ENCODE peak calls at places on chromosomes 2 and 18, in six cellular contexts. One of them, this sample, is unnamed.
A peak's percentile ranks its signal among the peaks of the same experiment; 100 is the strongest.

GRCh38 chr2:202088777-202089176 is 15.7 kb downstream of the KIAA2012 start:
- ATAC-seq in Panc1: no peak
- ATAC-seq in K562: no peak
- ATAC-seq in GM12878: no peak
- ATAC-seq in HCT116: no peak
- ATAC-seq in upper lobe of left lung: no peak
- ATAC-seq in this sample: no peak

GRCh38 chr2:53422979-53423378 is 344.6 kb upstream of the CHAC2 start:
- ATAC-seq in Panc1: no peak
- ATAC-seq in K562: peak; percentile 76
- ATAC-seq in GM12878: peak; percentile 87
- ATAC-seq in HCT116: peak; percentile 98
- ATAC-seq in upper lobe of left lung: peak; percentile 74
- ATAC-seq in this sample: no peak

GRCh38 chr2:203741566-203741965 is 35.1 kb downstream of the CD28 start:
- ATAC-seq in Panc1: no peak
- ATAC-seq in K562: no peak
- ATAC-seq in GM12878: no peak
- ATAC-seq in HCT116: no peak
- ATAC-seq in upper lobe of left lung: no peak
- ATAC-seq in this sample: no peak

GRCh38 chr2:101775092-101775491 is 77.6 kb downstream of the MAP4K4 start:
- ATAC-seq in Panc1: no peak
- ATAC-seq in K562: no peak
- ATAC-seq in GM12878: no peak
- ATAC-seq in HCT116: no peak
- ATAC-seq in upper lobe of left lung: no peak
- ATAC-seq in this sample: no peak

GRCh38 chr18:57534535-57534934 is 52.0 kb downstream of the FECH start:
- ATAC-seq in Panc1: no peak
- ATAC-seq in K562: no peak
- ATAC-seq in GM12878: no peak
- ATAC-seq in HCT116: no peak
- ATAC-seq in upper lobe of left lung: no peak
- ATAC-seq in this sample: peak; percentile 25

GRCh38 chr18:66958309-66958708 is 354.4 kb upstream of the CDH19 start:
- ATAC-seq in Panc1: no peak
- ATAC-seq in K562: no peak
- ATAC-seq in GM12878: no peak
- ATAC-seq in HCT116: no peak
- ATAC-seq in upper lobe of left lung: no peak
- ATAC-seq in this sample: no peak

GRCh38 chr2:40725040-40725439 is 273.1 kb upstream of the SLC8A1 start:
- ATAC-seq in Panc1: no peak
- ATAC-seq in K562: no peak
- ATAC-seq in GM12878: no peak
- ATAC-seq in HCT116: no peak
- ATAC-seq in upper lobe of left lung: no peak
- ATAC-seq in this sample: no peak

GRCh38 chr18:7749510-7749981 is 182.4 kb downstream of the PTPRM start:
- ATAC-seq in Panc1: no peak
- ATAC-seq in K562: no peak
- ATAC-seq in GM12878: no peak
- ATAC-seq in HCT116: no peak
- ATAC-seq in upper lobe of left lung: no peak
- ATAC-seq in this sample: peak; percentile 37

GRCh38 chr18:76756491-76757288 is 65.7 kb upstream of the ZNF236 start:
- ATAC-seq in Panc1: no peak
- ATAC-seq in K562: peak; percentile 54
- ATAC-seq in GM12878: no peak
- ATAC-seq in HCT116: no peak
- ATAC-seq in upper lobe of left lung: no peak
- ATAC-seq in this sample: peak; percentile 60

GRCh38 chr18:39448942-39449341 is 1883.3 kb upstream of the CELF4 start:
- ATAC-seq in Panc1: no peak
- ATAC-seq in K562: no peak
- ATAC-seq in GM12878: no peak
- ATAC-seq in HCT116: no peak
- ATAC-seq in upper lobe of left lung: no peak
- ATAC-seq in this sample: no peak

GRCh38 chr2:145260674-145261073 is 740.8 kb upstream of the ZEB2 start:
- ATAC-seq in Panc1: no peak
- ATAC-seq in K562: no peak
- ATAC-seq in GM12878: no peak
- ATAC-seq in HCT116: no peak
- ATAC-seq in upper lobe of left lung: no peak
- ATAC-seq in this sample: no peak

GRCh38 chr2:1830936-1831616 is 86.8 kb upstream of the PXDN start:
- ATAC-seq in Panc1: no peak
- ATAC-seq in K562: no peak
- ATAC-seq in GM12878: no peak
- ATAC-seq in HCT116: no peak
- ATAC-seq in upper lobe of left lung: no peak
- ATAC-seq in this sample: no peak

GRCh38 chr2:231337807-231338759 is 57.4 kb upstream of the B3GNT7 start:
- ATAC-seq in Panc1: no peak
- ATAC-seq in K562: no peak
- ATAC-seq in GM12878: no peak
- ATAC-seq in HCT116: no peak
- ATAC-seq in upper lobe of left lung: no peak
- ATAC-seq in this sample: no peak

GRCh38 chr2:230821991-230822520 is 42.7 kb upstream of the ITM2C start:
- ATAC-seq in Panc1: no peak
- ATAC-seq in K562: peak; percentile 23
- ATAC-seq in GM12878: no peak
- ATAC-seq in HCT116: no peak
- ATAC-seq in upper lobe of left lung: no peak
- ATAC-seq in this sample: no peak

GRCh38 chr2:189411860-189412259 is 29.4 kb upstream of the WDR75 start:
- ATAC-seq in Panc1: peak; percentile 73
- ATAC-seq in K562: no peak
- ATAC-seq in GM12878: no peak
- ATAC-seq in HCT116: no peak
- ATAC-seq in upper lobe of left lung: no peak
- ATAC-seq in this sample: peak; percentile 96

GRCh38 chr2:226159875-226160479 is 639.6 kb downstream of the IRS1 start:
- ATAC-seq in Panc1: peak; percentile 12
- ATAC-seq in K562: no peak
- ATAC-seq in GM12878: no peak
- ATAC-seq in HCT116: peak; percentile 51
- ATAC-seq in upper lobe of left lung: no peak
- ATAC-seq in this sample: no peak

GRCh38 chr2:162245737-162246136 is 2.5 kb upstream of the FAP start:
- ATAC-seq in Panc1: no peak
- ATAC-seq in K562: no peak
- ATAC-seq in GM12878: no peak
- ATAC-seq in HCT116: no peak
- ATAC-seq in upper lobe of left lung: no peak
- ATAC-seq in this sample: no peak

GRCh38 chr18:9184998-9185613 is 48.5 kb downstream of the ANKRD12 start:
- ATAC-seq in Panc1: no peak
- ATAC-seq in K562: no peak
- ATAC-seq in GM12878: peak; percentile 44
- ATAC-seq in HCT116: no peak
- ATAC-seq in upper lobe of left lung: no peak
- ATAC-seq in this sample: no peak

DNA sequence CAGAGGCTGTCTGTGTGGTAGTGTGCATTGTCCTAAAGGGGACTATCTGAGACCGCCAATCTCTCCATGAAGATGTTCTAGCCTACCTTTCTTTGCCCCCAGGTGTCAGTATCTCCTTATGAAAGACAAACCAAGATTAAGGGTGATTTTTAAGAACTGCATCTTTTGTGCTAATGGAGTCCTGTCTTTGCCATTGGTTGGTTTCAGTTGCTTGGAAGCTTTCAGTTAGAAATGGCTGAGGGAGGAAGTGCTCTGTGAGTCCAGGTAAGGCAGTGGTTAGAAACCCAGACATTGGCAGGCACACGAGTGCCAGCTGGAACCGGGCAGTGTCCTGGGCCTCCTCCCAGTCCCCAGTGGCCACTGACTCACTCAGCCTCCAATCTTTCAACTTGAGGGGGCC is 111.3 kb downstream of the DOCK10 start:
- ATAC-seq in Panc1: no peak
- ATAC-seq in K562: no peak
- ATAC-seq in GM12878: peak; percentile 36
- ATAC-seq in HCT116: peak; percentile 47
- ATAC-seq in upper lobe of left lung: no peak
- ATAC-seq in this sample: no peak
- TF ChIP-seq CTCF in Panc1: no peak
- TF ChIP-seq CTCF in K562: no peak
- TF ChIP-seq CTCF in GM12878: peak; percentile 53
- TF ChIP-seq CTCF in HCT116: peak; percentile 37
- TF ChIP-seq CTCF in upper lobe of left lung: no peak
- TF ChIP-seq CTCF in this sample: no peak

GRCh38 chr18:21053127-21053526 is 58.5 kb downstream of the ROCK1 start:
- ATAC-seq in Panc1: no peak
- ATAC-seq in K562: no peak
- ATAC-seq in GM12878: no peak
- ATAC-seq in HCT116: no peak
- ATAC-seq in upper lobe of left lung: peak; percentile 69
- ATAC-seq in this sample: peak; percentile 98
- TF ChIP-seq POLR2AphosphoS5 in Panc1: no peak
- TF ChIP-seq POLR2AphosphoS5 in K562: no peak
- TF ChIP-seq POLR2AphosphoS5 in GM12878: no peak
- TF ChIP-seq POLR2AphosphoS5 in HCT116: no peak
- TF ChIP-seq POLR2AphosphoS5 in upper lobe of left lung: no peak
- TF ChIP-seq POLR2AphosphoS5 in this sample: peak; percentile 87

DNA sequence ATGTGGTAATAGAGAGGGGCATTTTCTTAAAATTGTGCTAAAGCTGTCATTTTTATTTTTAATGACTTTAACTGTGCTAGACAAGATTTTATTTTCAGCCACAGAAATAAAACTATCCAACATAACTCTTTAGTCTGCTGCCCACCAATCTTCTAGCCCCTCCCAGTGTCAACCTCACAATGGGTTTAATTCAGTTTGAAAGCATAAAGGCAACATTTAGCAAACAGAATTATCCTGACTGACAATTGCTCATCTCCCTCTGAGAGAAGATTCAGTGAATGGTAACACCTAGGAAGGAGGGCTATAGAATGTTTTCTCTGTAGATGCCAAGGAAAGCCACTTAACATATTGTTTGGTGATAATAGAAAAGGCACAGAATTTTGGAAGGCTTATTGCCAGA is 5.2 kb downstream of the ERMN start:
- ATAC-seq in Panc1: no peak
- ATAC-seq in K562: no peak
- ATAC-seq in GM12878: no peak
- ATAC-seq in HCT116: no peak
- ATAC-seq in upper lobe of left lung: no peak
- ATAC-seq in this sample: no peak
- H3K27ac ChIP-seq in Panc1: no peak overlapping the region
- H3K27ac ChIP-seq in K562: no peak overlapping the region
- H3K27ac ChIP-seq in GM12878: no peak overlapping the region
- H3K27ac ChIP-seq in HCT116: no peak overlapping the region
- H3K27ac ChIP-seq in upper lobe of left lung: no peak overlapping the region
- H3K27ac ChIP-seq in this sample: no peak overlapping the region

GRCh38 chr18:49646864-49647263 is 85.0 kb downstream of the LIPG start:
- ATAC-seq in Panc1: no peak
- ATAC-seq in K562: no peak
- ATAC-seq in GM12878: no peak
- ATAC-seq in HCT116: no peak
- ATAC-seq in upper lobe of left lung: no peak
- ATAC-seq in this sample: no peak

GRCh38 chr18:49645836-49646235 is 84.0 kb downstream of the LIPG start:
- ATAC-seq in Panc1: no peak
- ATAC-seq in K562: no peak
- ATAC-seq in GM12878: no peak
- ATAC-seq in HCT116: no peak
- ATAC-seq in upper lobe of left lung: peak; percentile 55
- ATAC-seq in this sample: peak; percentile 90

GRCh38 chr18:49647496-49648168 is 85.8 kb downstream of the LIPG start:
- ATAC-seq in Panc1: no peak
- ATAC-seq in K562: no peak
- ATAC-seq in GM12878: no peak
- ATAC-seq in HCT116: no peak
- ATAC-seq in upper lobe of left lung: no peak
- ATAC-seq in this sample: no peak

GRCh38 chr18:49648326-49648725 is 86.5 kb downstream of the LIPG start:
- ATAC-seq in Panc1: no peak
- ATAC-seq in K562: no peak
- ATAC-seq in GM12878: no peak
- ATAC-seq in HCT116: no peak
- ATAC-seq in upper lobe of left lung: no peak
- ATAC-seq in this sample: peak; percentile 59

DNA sequence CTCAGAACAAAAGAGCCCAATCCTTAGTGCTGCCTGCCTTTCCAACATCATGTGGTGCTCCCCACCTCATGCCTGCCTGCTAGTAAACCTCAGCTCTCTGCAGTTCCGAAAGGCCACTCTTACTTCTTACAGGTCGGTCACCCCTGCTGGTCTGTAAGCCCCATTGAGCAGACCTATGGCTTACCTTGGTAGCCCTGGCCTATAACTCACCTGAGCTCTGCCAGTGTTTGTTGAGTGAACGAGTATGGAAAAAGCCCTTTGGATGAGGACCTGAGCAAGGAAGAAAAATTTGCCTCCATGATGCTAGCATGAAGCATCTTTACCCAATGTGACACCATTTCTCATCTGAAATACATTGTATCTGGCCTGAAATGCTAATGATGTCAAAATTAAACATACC is 83.3 kb downstream of the LIPG start:
- ATAC-seq in Panc1: no peak
- ATAC-seq in K562: no peak
- ATAC-seq in GM12878: no peak
- ATAC-seq in HCT116: no peak
- ATAC-seq in upper lobe of left lung: no peak
- ATAC-seq in this sample: no peak
- TF ChIP-seq CTCF in Panc1: no peak
- TF ChIP-seq CTCF in K562: no peak
- TF ChIP-seq CTCF in GM12878: no peak
- TF ChIP-seq CTCF in HCT116: no peak
- TF ChIP-seq CTCF in upper lobe of left lung: no peak
- TF ChIP-seq CTCF in this sample: no peak

GRCh38 chr18:41059126-41059415 is 896.0 kb upstream of the PIK3C3 start:
- ATAC-seq in Panc1: no peak
- ATAC-seq in K562: no peak
- ATAC-seq in GM12878: no peak
- ATAC-seq in HCT116: no peak
- ATAC-seq in upper lobe of left lung: no peak
- ATAC-seq in this sample: no peak
- TF ChIP-seq POLR2AphosphoS5 in Panc1: no peak
- TF ChIP-seq POLR2AphosphoS5 in K562: no peak
- TF ChIP-seq POLR2AphosphoS5 in GM12878: no peak
- TF ChIP-seq POLR2AphosphoS5 in HCT116: no peak
- TF ChIP-seq POLR2AphosphoS5 in upper lobe of left lung: no peak
- TF ChIP-seq POLR2AphosphoS5 in this sample: no peak